ENCODE peak calls at places on chromosomes 3 and 15, in four cellular contexts. F is GM12891, I is H1, W is HepG2. E is an unnamed sample.

GRCh38 chr3:190120161-190121060 is at the start of gene P3H2:
- DNase-seq in F (peak; percentile 68), W (peak; percentile 66), I (peak; percentile 82), E (peak; percentile 72)

GRCh38 chr15:74873036-74873755 is at the start of gene SCAMP2:
- DNase-seq in F (peak; percentile 94), I (peak; percentile 96), W (peak; percentile 91), E (peak; percentile 94)

GRCh38 chr3:53113293-53114010 is 16.8 kb downstream of the RFT1 start:
- DNase-seq in I (no peak), W (no peak), F (no peak), E (no peak)

GRCh38 chr15:38868326-38869114 is 303.9 kb upstream of the RASGRP1 start:
- DNase-seq in W (peak; percentile 11), F (no peak), I (no peak), E (no peak)

GRCh38 chr3:88661433-88661824 is 446.0 kb upstream of the EPHA3 start:
- DNase-seq in I (no peak), W (no peak), F (no peak), E (no peak)

GRCh38 chr3:135800071-135800549 is 165.4 kb upstream of the PPP2R3A start:
- DNase-seq in I (no peak), F (no peak), W (no peak), E (no peak)

GRCh38 chr3:171654809-171655208 is 155.5 kb downstream of the PLD1 start:
- DNase-seq in I (no peak), F (no peak), W (no peak), E (no peak)

GRCh38 chr3:195612075-195612800 is 28.5 kb upstream of the APOD start:
- DNase-seq in I (no peak), W (no peak), F (no peak), E (no peak)

GRCh38 chr3:145286937-145287336 is 874.0 kb downstream of the PLOD2 start:
- DNase-seq in F (no peak), W (no peak), I (no peak), E (no peak)

GRCh38 chr3:125024817-125025216 is 31.0 kb downstream of the HEG1 start:
- DNase-seq in W (no peak), I (no peak), F (no peak), E (no peak)

GRCh38 chr15:73075151-73075859 is 23.0 kb downstream of the NEO1 start:
- DNase-seq in F (no peak), I (no peak), W (no peak), E (no peak)

GRCh38 chr3:52521881-52522650 is 11.6 kb downstream of the NT5DC2 start:
- DNase-seq in I (no peak), F (no peak), W (no peak), E (no peak)

GRCh38 chr3:18885612-18886011 is 262.7 kb upstream of the KCNH8 start:
- DNase-seq in W (no peak), I (no peak), F (no peak), E (no peak)

GRCh38 chr3:72405943-72406585 is 442.2 kb downstream of the SHQ1 start:
- DNase-seq in F (no peak), I (no peak), W (no peak), E (no peak)

GRCh38 chr15:89845305-89845893 is 30.7 kb upstream of the ANPEP start:
- DNase-seq in I (no peak), F (no peak), W (peak; percentile 66), E (no peak)

GRCh38 chr15:78208887-78209645 is 25.3 kb downstream of the ACSBG1 start:
- DNase-seq in F (no peak), I (peak; percentile 44), W (no peak), E (no peak)

GRCh38 chr3:111238896-111239295 is 167.3 kb downstream of the NECTIN3 start:
- DNase-seq in F (no peak), W (no peak), I (no peak), E (no peak)

GRCh38 chr15:90934949-90935751 is at the start of gene UNC45A:
- DNase-seq in W (peak; percentile 78), F (peak; percentile 97), I (peak; percentile 98), E (peak; percentile 96)
- TF ChIP-seq POLR2AphosphoS5 in W (peak; percentile 43), F (no peak), I (no peak), E (no peak)

GRCh38 chr3:57544181-57545125 is at the start of gene DNAH12:
- DNase-seq in I (peak; percentile 91), W (peak; percentile 64), F (peak; percentile 23), E (no peak)
- TF ChIP-seq TAF1 in I (peak; percentile 36), W (no peak), F (no peak), E (no peak)

GRCh38 chr3:36892457-36893136 is 52.3 kb downstream of the TRANK1 start:
- DNase-seq in I (peak; percentile 24), F (no peak), W (no peak), E (no peak)
- TF ChIP-seq POLR2A in I (no peak), F (no peak), W (no peak), E (no peak)

GRCh38 chr15:55237219-55238130 is 40.7 kb upstream of the RSL24D1 start:
- DNase-seq in W (no peak), I (no peak), F (no peak), E (no peak)

GRCh38 chr15:55240125-55240760 is 43.5 kb upstream of the RSL24D1 start:
- DNase-seq in W (no peak), F (no peak), I (no peak), E (no peak)

GRCh38 chr15:55241895-55242294 is 45.2 kb upstream of the RSL24D1 start:
- DNase-seq in F (no peak), I (no peak), W (no peak), E (no peak)

GRCh38 chr15:55241193-55241592 is 44.5 kb upstream of the RSL24D1 start:
- DNase-seq in W (no peak), F (no peak), I (no peak), E (no peak)

GRCh38 chr15:55239440-55240124 is 42.8 kb upstream of the RSL24D1 start:
- DNase-seq in W (no peak), F (no peak), I (no peak), E (no peak)
- TF ChIP-seq POLR2AphosphoS5 in W (no peak), F (no peak), I (no peak), E (no peak)

GRCh38 chr15:29458361-29458760 is 188.7 kb upstream of the NSMCE3 start:
- DNase-seq in W (no peak), I (no peak), F (no peak), E (no peak)

GRCh38 chr15:29455530-29455929 is 185.9 kb upstream of the NSMCE3 start:
- DNase-seq in I (no peak), F (no peak), W (no peak), E (no peak)

GRCh38 chr15:29456255-29456654 is 186.6 kb upstream of the NSMCE3 start:
- DNase-seq in F (no peak), W (no peak), I (no peak), E (no peak)

GRCh38 chr15:29456964-29457363 is 187.3 kb upstream of the NSMCE3 start:
- DNase-seq in W (no peak), F (no peak), I (no peak), E (no peak)

DNA sequence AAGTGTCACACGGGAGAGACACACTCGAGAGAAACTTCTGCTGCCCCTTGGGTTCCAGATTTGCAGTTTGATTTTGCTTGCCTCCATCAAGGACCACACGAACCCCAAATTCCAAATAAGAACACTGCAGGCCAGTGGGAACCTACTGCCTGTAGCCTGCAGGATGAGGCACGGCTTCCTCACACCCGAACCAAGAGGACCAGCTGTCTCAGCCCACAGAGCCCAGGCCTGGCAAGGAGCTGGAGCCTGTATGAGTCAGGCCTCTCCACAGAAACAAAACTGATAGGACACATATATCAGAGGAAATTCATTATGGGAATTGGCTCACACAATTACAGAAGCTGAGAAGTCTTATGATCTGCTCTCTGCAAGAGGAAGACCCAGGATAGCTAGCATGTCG is 188.1 kb upstream of the NSMCE3 start:
- DNase-seq in F (no peak), W (no peak), I (no peak), E (no peak)
- TF ChIP-seq TAF1 in F (no peak), W (no peak), I (no peak), E (no peak)

GRCh38 chr3:70749122-70749521 is 436.7 kb upstream of the MDFIC2 start:
- DNase-seq in F (no peak), I (no peak), W (no peak), E (no peak)
- TF ChIP-seq POLR2A in F (no peak), I (no peak), W (no peak), E (no peak)

GRCh38 chr3:187292631-187293513 is 1.3 kb upstream of the MASP1 start:
- DNase-seq in F (no peak), I (no peak), W (no peak), E (no peak)

GRCh38 chr3:187290561-187290960 is 976 bp downstream of the MASP1 start:
- DNase-seq in I (no peak), W (no peak), F (no peak), E (no peak)

GRCh38 chr3:187291001-187291511 is 481 bp downstream of the MASP1 start:
- DNase-seq in W (no peak), F (no peak), I (peak; percentile 60), E (no peak)

GRCh38 chr3:187292186-187292585 is 649 bp upstream of the MASP1 start:
- DNase-seq in F (no peak), W (no peak), I (no peak), E (no peak)

DNA sequence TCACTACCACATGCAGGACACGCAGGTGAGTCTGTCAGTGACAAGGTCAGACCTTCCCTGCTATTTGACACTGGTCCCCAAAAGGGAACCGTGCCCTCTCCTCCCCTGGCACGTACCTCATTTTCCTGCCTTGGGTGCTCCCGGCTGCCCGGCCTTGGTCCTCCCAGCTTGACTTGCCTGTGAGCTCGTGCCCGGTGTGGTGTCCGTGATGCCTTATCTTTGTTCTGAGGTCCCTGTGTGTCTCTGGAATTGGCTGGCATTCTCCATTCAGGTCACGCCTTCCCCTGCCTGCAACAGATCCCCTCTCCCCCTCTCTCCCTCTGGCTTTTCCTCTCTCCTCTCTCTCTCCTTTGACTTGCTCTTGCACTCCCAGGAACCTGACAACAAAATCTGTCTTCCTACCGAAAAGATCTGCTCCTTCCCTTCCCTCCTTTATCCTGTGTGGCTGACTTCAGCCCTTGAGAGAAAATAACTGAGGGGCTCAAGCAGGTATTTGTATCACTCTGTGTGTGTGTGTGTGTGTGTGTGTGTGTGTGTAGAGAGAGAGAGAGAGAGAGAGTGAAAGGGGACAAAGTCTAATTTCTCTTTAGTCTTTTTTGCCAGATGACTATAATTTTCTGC is at the start of gene MASP1:
- DNase-seq in W (peak; percentile 12), I (no peak), F (no peak), E (no peak)
- TF ChIP-seq POLR2AphosphoS5 in W (peak; percentile 26), I (no peak), F (no peak), E (no peak)

E was measured in GM12892.